ENCODE peak calls at places on chromosomes 13 and 19, in nine cellular contexts. O is GM23248, Y is HCT116, H is pancreas, P is neuronal stem cell, Q is esophagus muscularis mucosa, Z is lower lobe of right lung, L is MG63, C is left ventricle myocardium inferior. M is an unnamed sample. For H3K36me3, the result is how much of the 10 kb centered on the place peaks cover.

GRCh38 chr13:75492389-75492788 is 10.4 kb upstream of the TBC1D4 start:
- DNase-seq in O (peak), Y (no peak), H (no peak), P (no peak), Q (no peak), Z (no peak), L (no peak), C (no peak), M (no peak)

GRCh38 chr13:36357692-36358091 is 11.5 kb upstream of the SPART start:
- DNase-seq in O (peak), Y (no peak), H (no peak), P (no peak), Q (no peak), Z (no peak), L (no peak), C (peak), M (no peak)

GRCh38 chr19:15177269-15178116 is 23.3 kb downstream of the NOTCH3 start:
- DNase-seq in O (peak), Y (no peak), H (peak), P (peak), Q (no peak), Z (peak), L (peak), C (peak), M (peak)

GRCh38 chr13:109385161-109385560 is 401.2 kb downstream of the IRS2 start:
- DNase-seq in O (peak), Y (no peak), H (no peak), P (no peak), Q (no peak), Z (no peak), L (no peak), C (no peak), M (no peak)

GRCh38 chr13:96862093-96862492 is 132.2 kb downstream of the OXGR1 start:
- DNase-seq in O (no peak), Y (no peak), H (no peak), P (no peak), Q (no peak), Z (no peak), L (no peak), C (no peak), M (no peak)

GRCh38 chr13:111241006-111241755 is 79.3 kb upstream of the TEX29 start:
- DNase-seq in O (no peak), Y (no peak), H (no peak), P (no peak), Q (peak), Z (no peak), L (no peak), C (no peak), M (no peak)

GRCh38 chr13:99041788-99042187 is 63.9 kb upstream of the DOCK9 start:
- DNase-seq in O (no peak), Y (no peak), H (no peak), P (no peak), Q (no peak), Z (no peak), L (no peak), C (no peak), M (no peak)

GRCh38 chr19:8041553-8041952 is 11.0 kb upstream of the CCL25 start:
- DNase-seq in O (no peak), Y (no peak), H (no peak), P (no peak), Q (no peak), Z (no peak), L (no peak), C (no peak), M (no peak)

GRCh38 chr13:45393941-45394570 is 24.1 kb downstream of the SLC25A30 start:
- DNase-seq in O (peak), Y (peak), H (peak), P (peak), Q (no peak), Z (no peak), L (peak), C (no peak), M (peak)

GRCh38 chr13:109058071-109058470 is 428.7 kb downstream of the MYO16 start:
- DNase-seq in O (no peak), Y (no peak), H (no peak), P (no peak), Q (no peak), Z (no peak), L (no peak), C (no peak), M (no peak)

GRCh38 chr19:34573226-34573864 is 91.8 kb downstream of the WTIP start:
- DNase-seq in O (no peak), Y (no peak), H (peak), P (no peak), Q (peak), Z (no peak), L (no peak), C (no peak), M (no peak)

GRCh38 chr19:43594710-43595604 is 977 bp downstream of the IRGQ start:
- DNase-seq in O (peak), Y (peak), H (peak), P (peak), Q (no peak), Z (peak), L (peak), C (no peak), M (peak)

GRCh38 chr19:17753976-17754375 is 2.7 kb downstream of the FCHO1 start:
- DNase-seq in O (no peak), Y (no peak), H (no peak), P (no peak), Q (no peak), Z (no peak), L (no peak), C (no peak), M (no peak)

GRCh38 chr13:32045963-32046785 is 14.6 kb downstream of the FRY start:
- DNase-seq in O (peak), Y (no peak), H (no peak), P (no peak), Q (no peak), Z (no peak), L (no peak), C (no peak), M (no peak)

GRCh38 chr13:96824110-96824509 is 170.2 kb downstream of the OXGR1 start:
- DNase-seq in O (peak), Y (no peak), H (no peak), P (no peak), Q (no peak), Z (no peak), L (no peak), C (no peak), M (no peak)

GRCh38 chr13:41563501-41564001 is 106.2 kb downstream of the RGCC start:
- DNase-seq in O (peak), Y (no peak), H (no peak), P (no peak), Q (no peak), Z (no peak), L (no peak), C (no peak), M (no peak)

GRCh38 chr13:21399741-21400140 is 59.4 kb downstream of the ZDHHC20 start:
- DNase-seq in O (peak), Y (peak), H (no peak), P (no peak), Q (no peak), Z (no peak), L (no peak), C (no peak), M (no peak)

GRCh38 chr13:32008518-32009175 is 22.9 kb upstream of the FRY start:
- DNase-seq in O (no peak), Y (no peak), H (no peak), P (no peak), Q (no peak), Z (no peak), L (no peak), C (no peak), M (no peak)

GRCh38 chr19:15551183-15552004 is 43.1 kb downstream of the CYP4F22 start:
- DNase-seq in O (peak), Y (no peak), H (peak), P (no peak), Q (no peak), Z (peak), L (peak), C (no peak), M (peak)

GRCh38 chr13:42110410-42111155 is 62.1 kb downstream of the DGKH start:
- DNase-seq in O (peak), Y (peak), H (peak), P (peak), Q (no peak), Z (no peak), L (no peak), C (no peak), M (peak)

GRCh38 chr19:8361921-8362793 is 1.8 kb upstream of the ANGPTL4 start:
- DNase-seq in O (peak), Y (peak), H (peak), P (no peak), Q (peak), Z (peak), L (peak), C (peak), M (peak)

GRCh38 chr19:46402725-46403124 is 10.6 kb downstream of the CCDC8 start:
- DNase-seq in O (no peak), Y (no peak), H (no peak), P (no peak), Q (no peak), Z (peak), L (no peak), C (no peak), M (no peak)

GRCh38 chr19:43560687-43561086 is 14.6 kb downstream of the XRCC1 start:
- DNase-seq in O (peak), Y (no peak), H (no peak), P (no peak), Q (no peak), Z (no peak), L (peak), C (no peak), M (no peak)

GRCh38 chr13:20489185-20489820 is 36.4 kb downstream of the CRYL1 start:
- DNase-seq in O (no peak), Y (peak), H (no peak), P (peak), Q (no peak), Z (no peak), L (no peak), C (no peak), M (no peak)

GRCh38 chr13:108223850-108224503 is 5.8 kb downstream of the ABHD13 start:
- DNase-seq in O (no peak), Y (no peak), H (no peak), P (no peak), Q (no peak), Z (no peak), L (no peak), C (no peak), M (no peak)

GRCh38 chr19:30070198-30070969 is 128.3 kb downstream of the URI1 start:
- DNase-seq in O (no peak), Y (no peak), H (no peak), P (peak), Q (no peak), Z (no peak), L (no peak), C (no peak), M (no peak)

GRCh38 chr19:16452321-16452720 is 19.4 kb downstream of the EPS15L1 start:
- DNase-seq in O (no peak), Y (no peak), H (no peak), P (no peak), Q (no peak), Z (no peak), L (no peak), C (no peak), M (no peak)

GRCh38 chr13:109165417-109165904 is 536.0 kb downstream of the MYO16 start:
- DNase-seq in O (no peak), Y (no peak), H (no peak), P (no peak), Q (peak), Z (no peak), L (no peak), C (no peak), M (no peak)

GRCh38 chr19:41261474-41262190 is 2.5 kb upstream of the HNRNPUL1 start:
- DNase-seq in O (no peak), Y (no peak), H (peak), P (no peak), Q (no peak), Z (no peak), L (no peak), C (no peak), M (no peak)

GRCh38 chr13:79548886-79549285 is 67.9 kb downstream of the NDFIP2 start:
- DNase-seq in O (no peak), Y (no peak), H (no peak), P (no peak), Q (no peak), Z (no peak), L (no peak), C (no peak), M (peak)

GRCh38 chr13:73401769-73402168 is 343.0 kb downstream of the KLF5 start:
- DNase-seq in O (no peak), Y (no peak), H (no peak), P (no peak), Q (no peak), Z (no peak), L (no peak), C (no peak), M (no peak)

GRCh38 chr13:76965759-76966421 is 17.6 kb downstream of the ACOD1 start:
- DNase-seq in O (peak), Y (no peak), H (no peak), P (no peak), Q (no peak), Z (no peak), L (peak), C (peak), M (peak)

GRCh38 chr13:43935878-43936277 is 56.2 kb downstream of the LACC1 start:
- DNase-seq in O (peak), Y (no peak), H (no peak), P (no peak), Q (no peak), Z (no peak), L (no peak), C (no peak), M (no peak)
- H3K36me3 ChIP-seq in O (under half), Y (under half), H (under half), P (under half), Q (under half), Z (under half), L (under half), C (under half), M (under half)

GRCh38 chr13:30744056-30744684 is 8.8 kb downstream of the ALOX5AP start:
- DNase-seq in O (peak), Y (peak), H (no peak), P (no peak), Q (no peak), Z (peak), L (no peak), C (no peak), M (no peak)

GRCh38 chr13:30748717-30749116 is 13.4 kb downstream of the ALOX5AP start:
- DNase-seq in O (no peak), Y (no peak), H (no peak), P (no peak), Q (no peak), Z (no peak), L (no peak), C (no peak), M (no peak)

GRCh38 chr13:30744686-30745085 is 9.3 kb downstream of the ALOX5AP start:
- DNase-seq in O (no peak), Y (no peak), H (no peak), P (no peak), Q (no peak), Z (no peak), L (no peak), C (no peak), M (no peak)

GRCh38 chr13:30745917-30746686 is 10.8 kb downstream of the ALOX5AP start:
- DNase-seq in O (no peak), Y (no peak), H (no peak), P (no peak), Q (no peak), Z (no peak), L (peak), C (no peak), M (peak)

GRCh38 chr13:30746816-30747215 is 11.5 kb downstream of the ALOX5AP start:
- DNase-seq in O (no peak), Y (no peak), H (no peak), P (no peak), Q (no peak), Z (no peak), L (no peak), C (no peak), M (peak)
- H3K36me3 ChIP-seq in O (under half), Y (under half), H (under half), P (under half), Q (under half), Z (under half), L (under half), C (under half), M (under half)

GRCh38 chr19:55265723-55266386 is 7.0 kb upstream of the PPP6R1 start:
- DNase-seq in O (no peak), Y (no peak), H (no peak), P (no peak), Q (no peak), Z (no peak), L (no peak), C (no peak), M (no peak)
- H3K36me3 ChIP-seq in O (under half), Y (under half), H (under half), P (under half), Q (under half), Z (under half), L (under half), C (under half), M (under half)

GRCh38 chr19:10803252-10803651 is 32.8 kb downstream of the TMED1 start:
- DNase-seq in O (no peak), Y (no peak), H (no peak), P (no peak), Q (no peak), Z (no peak), L (no peak), C (no peak), M (no peak)

GRCh38 chr19:10805075-10805757 is 30.8 kb downstream of the TMED1 start:
- DNase-seq in O (no peak), Y (no peak), H (no peak), P (no peak), Q (no peak), Z (peak), L (no peak), C (no peak), M (no peak)

GRCh38 chr19:10800488-10800887 is 35.5 kb downstream of the TMED1 start:
- DNase-seq in O (no peak), Y (no peak), H (no peak), P (no peak), Q (no peak), Z (no peak), L (no peak), C (peak), M (no peak)

GRCh38 chr19:10805758-10806247 is 30.2 kb downstream of the TMED1 start:
- DNase-seq in O (no peak), Y (no peak), H (no peak), P (no peak), Q (no peak), Z (no peak), L (no peak), C (no peak), M (peak)

DNA sequence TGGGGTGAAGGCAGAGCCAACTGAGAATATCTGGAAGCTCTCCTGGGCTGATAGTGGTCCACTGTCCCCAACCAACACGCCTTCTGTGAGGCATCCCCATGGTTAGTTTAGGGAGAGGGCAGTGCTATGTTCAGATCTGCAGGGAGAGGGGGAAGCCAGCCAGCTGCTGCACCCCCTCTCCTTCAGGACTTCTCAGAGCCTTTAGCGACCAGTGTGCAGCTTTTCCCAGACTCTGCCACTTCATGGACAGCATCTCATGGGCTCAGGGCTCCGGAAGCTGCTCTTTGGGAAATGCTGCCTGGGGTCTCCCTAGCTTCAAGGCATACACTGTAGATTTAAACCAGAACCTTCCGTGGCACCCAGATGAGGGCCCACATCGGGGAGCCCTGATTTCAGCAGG is 33.5 kb downstream of the TMED1 start:
- DNase-seq in O (no peak), Y (no peak), H (no peak), P (no peak), Q (no peak), Z (no peak), L (no peak), C (no peak), M (no peak)
- H3K36me3 ChIP-seq in O (under half), Y (under half), H (under half), P (under half), Q (half or more), Z (half or more), L (half or more), C (half or more), M (under half)

M was measured in SK-N-SH.